ENCODE peak calls at places on chromosomes 16 and 17, in eight cellular contexts. H is heart right ventricle; M is left kidney; W is stimulated activated CD8-positive, alpha-beta memory T cell treated with anti-CD3 and anti-CD28 coated beads, Interleukin-4, amount 100 ng/mL, for 1 hour; A is fibroblast of mammary gland; T is fibroblast of pulmonary artery; P is PC-9; K is left ventricle myocardium superior. L is an unnamed sample.

GRCh38 chr16:87951550-87952538 is 610 bp downstream of the BANP start:
- DNase-seq in W (no peak), T (no peak), M (peak), K (no peak), A (no peak), H (no peak), P (peak), L (no peak)

GRCh38 chr16:14523632-14524031 is 106.4 kb downstream of the PARN start:
- DNase-seq in T (no peak), H (no peak), M (no peak), K (no peak), W (no peak), P (no peak), A (no peak), L (no peak)

GRCh38 chr17:50681260-50682200 is 26.2 kb downstream of the ANKRD40 start:
- DNase-seq in P (no peak), M (peak), K (peak), W (no peak), T (peak), A (peak), H (peak), L (peak)

GRCh38 chr16:67641779-67642708 is 2.9 kb upstream of the CARMIL2 start:
- DNase-seq in H (peak), T (peak), P (no peak), M (no peak), K (peak), W (no peak), A (peak), L (peak)

GRCh38 chr16:66933776-66934137 is 445 bp downstream of the CIAO2B start:
- DNase-seq in P (peak), A (peak), W (peak), M (no peak), K (no peak), H (no peak), T (no peak), L (no peak)

GRCh38 chr16:10668322-10669045 is 26.2 kb downstream of the TEKT5 start:
- DNase-seq in K (peak), M (peak), A (peak), P (no peak), H (no peak), T (peak), W (no peak), L (peak)

GRCh38 chr17:63840591-63841349 is 1.7 kb downstream of the SMARCD2 start:
- DNase-seq in K (peak), A (peak), T (peak), M (no peak), H (no peak), W (no peak), P (no peak), L (no peak)

GRCh38 chr17:14470417-14470816 is 169.5 kb downstream of the HS3ST3B1 start:
- DNase-seq in M (no peak), W (no peak), A (no peak), H (no peak), K (no peak), T (no peak), P (no peak), L (no peak)

GRCh38 chr17:62898239-62898864 is 67.7 kb upstream of the TANC2 start:
- DNase-seq in M (peak), T (peak), K (peak), W (no peak), A (peak), P (no peak), H (peak), L (peak)

GRCh38 chr17:76501827-76502307 is 644 bp upstream of the RHBDF2 start:
- DNase-seq in K (no peak), A (no peak), P (no peak), M (no peak), H (no peak), W (no peak), T (no peak), L (no peak)

GRCh38 chr17:77312061-77312684 is 171.4 kb downstream of the SEC14L1 start:
- DNase-seq in W (no peak), K (peak), H (no peak), T (no peak), M (no peak), P (no peak), A (no peak), L (no peak)

GRCh38 chr16:85583491-85584181 is 29.5 kb upstream of the GSE1 start:
- DNase-seq in K (no peak), H (no peak), P (no peak), W (no peak), A (peak), M (peak), T (peak), L (no peak)

GRCh38 chr17:35433075-35433894 is 985 bp upstream of the SLFN12 start:
- DNase-seq in W (no peak), K (peak), A (peak), T (peak), M (peak), H (peak), P (peak), L (peak)

GRCh38 chr16:35753559-35754390 is 2294.4 kb downstream of the TP53TG3F start:
- DNase-seq in A (no peak), P (no peak), M (no peak), W (no peak), K (peak), T (no peak), H (no peak), L (no peak)